ENCODE peak calls at places on chromosomes 11 and 22, in ten cellular contexts. U is kidney epithelial cell; L is stimulated activated CD4-positive, alpha-beta T cell treated with anti-CD3 and anti-CD28 coated beads, TNF-alpha, amount 100 ng/mL, for 48 hours; F is OCI-LY7; N is A172; K is brain microvascular endothelial cell; E is left cardiac atrium; D is NCI-H345; A is posterior vena cava; H is NCI-H1930. I is an unnamed sample.

GRCh38 chr11:95659088-95659487 is 130.5 kb downstream of the FAM76B start:
- DNase-seq in F (no peak), H (no peak), N (no peak), E (no peak), K (peak; percentile 49), L (no peak), U (no peak), D (no peak), A (no peak), I (no peak)

GRCh38 chr22:25990940-25991339 is 178.3 kb upstream of the SEZ6L start:
- DNase-seq in L (no peak), E (no peak), K (no peak), N (no peak), F (no peak), A (no peak), D (no peak), U (no peak), H (no peak), I (no peak)

GRCh38 chr11:16356751-16357365 is 512 bp upstream of the SOX6 start:
- DNase-seq in K (peak; percentile 5), A (no peak), E (peak; percentile 31), L (no peak), F (no peak), H (no peak), N (no peak), D (no peak), U (no peak), I (no peak)

GRCh38 chr11:61378713-61379313 is 13.6 kb upstream of the TMEM216 start:
- DNase-seq in L (no peak), H (no peak), U (no peak), N (peak; percentile 62), F (no peak), D (no peak), E (peak; percentile 43), A (no peak), K (peak; percentile 88), I (peak; percentile 98)

GRCh38 chr22:37010174-37010573 is 9.1 kb downstream of the TST start:
- DNase-seq in N (no peak), F (no peak), D (no peak), K (no peak), E (no peak), L (no peak), U (no peak), H (no peak), A (no peak), I (no peak)

GRCh38 chr11:35969089-35970046 is 25.5 kb downstream of the LDLRAD3 start:
- DNase-seq in H (no peak), K (no peak), U (no peak), F (no peak), E (no peak), D (no peak), N (no peak), L (no peak), A (no peak), I (peak; percentile 28)

GRCh38 chr22:23781065-23781464 is 5.7 kb upstream of the SMARCB1 start:
- DNase-seq in N (no peak), F (no peak), U (no peak), E (no peak), A (peak; percentile 76), L (no peak), H (no peak), K (no peak), D (no peak), I (no peak)

GRCh38 chr11:31641477-31642062 is 132.0 kb downstream of the ELP4 start:
- DNase-seq in E (no peak), F (peak; percentile 4), U (no peak), D (peak; percentile 56), K (no peak), H (peak; percentile 26), N (peak; percentile 51), A (no peak), L (no peak), I (peak; percentile 61)

GRCh38 chr22:23816552-23816976 is 22.2 kb downstream of the DERL3 start:
- DNase-seq in A (no peak), H (no peak), F (no peak), K (no peak), U (no peak), E (peak; percentile 26), N (no peak), D (no peak), L (no peak), I (no peak)

GRCh38 chr11:47314992-47315391 is 37.5 kb downstream of the MYBPC3 start:
- DNase-seq in N (no peak), F (no peak), E (no peak), U (no peak), D (no peak), K (no peak), L (no peak), A (no peak), H (no peak), I (no peak)

GRCh38 chr22:26662160-26662559 is 4.8 kb downstream of the MIAT start:
- DNase-seq in D (no peak), F (no peak), U (no peak), H (no peak), A (no peak), K (no peak), N (no peak), L (no peak), E (no peak), I (no peak)

GRCh38 chr11:16610213-16610737 is 128.2 kb upstream of the C11orf58 start:
- DNase-seq in N (no peak), E (no peak), A (no peak), H (no peak), F (no peak), L (no peak), K (no peak), D (no peak), U (no peak), I (no peak)

GRCh38 chr11:12731841-12732336 is 57.7 kb downstream of the TEAD1 start:
- DNase-seq in F (no peak), U (no peak), K (peak; percentile 37), E (no peak), L (no peak), D (no peak), N (peak; percentile 88), A (no peak), H (no peak), I (no peak)

GRCh38 chr11:115226556-115226955 is 277.7 kb downstream of the CADM1 start:
- DNase-seq in H (no peak), F (no peak), A (no peak), E (no peak), K (peak; percentile 90), L (no peak), D (no peak), U (peak; percentile 91), N (peak; percentile 90), I (peak; percentile 93)

GRCh38 chr11:124839051-124839971 is 25.9 kb upstream of the ROBO3 start:
- DNase-seq in D (peak; percentile 27), H (no peak), N (no peak), F (no peak), E (no peak), K (no peak), L (no peak), A (no peak), U (no peak), I (no peak)

GRCh38 chr11:134155456-134155855 is 68.3 kb downstream of the NCAPD3 start:
- DNase-seq in E (no peak), K (no peak), H (no peak), F (no peak), D (no peak), N (no peak), U (no peak), A (peak; percentile 40), L (no peak), I (no peak)

GRCh38 chr11:66976048-66976467 is 954 bp downstream of the C11orf86 start:
- DNase-seq in U (no peak), H (no peak), L (no peak), F (peak; percentile 29), A (no peak), D (no peak), K (no peak), E (no peak), N (no peak), I (peak; percentile 42)

GRCh38 chr22:18056802-18057474 is 20.9 kb upstream of the PEX26 start:
- DNase-seq in F (peak; percentile 69), L (no peak), A (peak; percentile 48), K (no peak), N (no peak), U (no peak), E (no peak), D (no peak), H (no peak), I (no peak)

GRCh38 chr11:94800394-94800793 is 32.2 kb downstream of the AMOTL1 start:
- DNase-seq in A (no peak), D (no peak), F (no peak), E (peak; percentile 53), U (no peak), N (no peak), H (no peak), L (no peak), K (no peak), I (no peak)

GRCh38 chr22:27844256-27844655 is 42.7 kb upstream of the MN1 start:
- DNase-seq in D (no peak), F (no peak), E (no peak), L (no peak), K (no peak), H (no peak), A (no peak), U (no peak), N (no peak), I (no peak)

GRCh38 chr22:49136041-49136815 is 691.4 kb downstream of the BRD1 start:
- DNase-seq in N (no peak), L (no peak), H (no peak), D (no peak), F (no peak), E (no peak), A (no peak), U (no peak), K (no peak), I (no peak)

GRCh38 chr11:68206211-68206610 is 6.9 kb downstream of the KMT5B start:
- DNase-seq in U (peak; percentile 32), F (peak; percentile 77), D (peak; percentile 74), K (peak; percentile 35), H (peak; percentile 12), E (no peak), L (no peak), A (no peak), N (peak; percentile 37), I (peak; percentile 82)

GRCh38 chr22:37176464-37177061 is 11.5 kb downstream of the C1QTNF6 start:
- DNase-seq in U (no peak), L (no peak), E (peak; percentile 70), F (no peak), D (no peak), K (peak; percentile 47), A (peak; percentile 92), N (no peak), H (no peak), I (peak; percentile 79)

GRCh38 chr22:41178425-41178975 is 26.6 kb upstream of the L3MBTL2 start:
- DNase-seq in A (no peak), U (no peak), F (no peak), K (no peak), D (no peak), H (no peak), E (peak; percentile 50), L (no peak), N (no peak), I (no peak)

GRCh38 chr11:37504066-37504611 is 906.1 kb upstream of the RAG2 start:
- DNase-seq in D (no peak), F (no peak), K (peak; percentile 84), U (peak; percentile 93), N (peak; percentile 86), E (no peak), A (no peak), L (no peak), H (no peak), I (peak; percentile 88)

GRCh38 chr11:97943493-97943892 is 1077.3 kb upstream of the CNTN5 start:
- DNase-seq in U (no peak), A (no peak), N (no peak), D (no peak), K (no peak), L (no peak), F (no peak), H (no peak), E (no peak), I (no peak)

GRCh38 chr11:134278356-134278755 is 2.2 kb downstream of the GLB1L3 start:
- DNase-seq in D (no peak), K (no peak), E (no peak), H (no peak), U (no peak), N (no peak), L (no peak), F (no peak), A (no peak), I (no peak)

GRCh38 chr11:65440831-65441499 is 18.4 kb downstream of the NEAT1 start:
- DNase-seq in H (no peak), N (peak; percentile 30), L (no peak), F (peak; percentile 91), K (peak; percentile 31), D (no peak), A (peak; percentile 60), E (peak; percentile 10), U (no peak), I (peak; percentile 73)

I was measured in choroid plexus epithelial cell.